ENCODE peak calls at places on chromosome 12, in five cellular contexts. One of them, this sample, is unnamed.

GRCh38 chr12:110171636-110172035 is 47.5 kb downstream of the IFT81 start:
- DNase-seq in MCF 10A: no peak
- DNase-seq in Peyer's patch: no peak
- DNase-seq in lower lobe of right lung: no peak
- DNase-seq in right lobe of liver: no peak
- DNase-seq in this sample: no peak

GRCh38 chr12:6632026-6632978 is 3.5 kb downstream of the LPAR5 start:
- DNase-seq in MCF 10A: no peak
- DNase-seq in Peyer's patch: peak; percentile 89
- DNase-seq in lower lobe of right lung: no peak
- DNase-seq in right lobe of liver: no peak
- DNase-seq in this sample: peak; percentile 77

GRCh38 chr12:96249196-96250118 is 55.3 kb downstream of the ELK3 start:
- DNase-seq in MCF 10A: no peak
- DNase-seq in Peyer's patch: no peak
- DNase-seq in lower lobe of right lung: no peak
- DNase-seq in right lobe of liver: no peak
- DNase-seq in this sample: no peak

GRCh38 chr12:55830601-55831406 is 1.4 kb upstream of the DNAJC14 start:
- DNase-seq in MCF 10A: no peak
- DNase-seq in Peyer's patch: peak; percentile 84
- DNase-seq in lower lobe of right lung: peak; percentile 79
- DNase-seq in right lobe of liver: peak; percentile 58
- DNase-seq in this sample: peak; percentile 60

GRCh38 chr12:116389990-116390655 is 112.6 kb upstream of the MED13L start:
- DNase-seq in MCF 10A: peak; percentile 99
- DNase-seq in Peyer's patch: no peak
- DNase-seq in lower lobe of right lung: no peak
- DNase-seq in right lobe of liver: no peak
- DNase-seq in this sample: no peak

GRCh38 chr12:52415870-52416750 is 10.0 kb upstream of the KRT82 start:
- DNase-seq in MCF 10A: peak; percentile 99
- DNase-seq in Peyer's patch: peak; percentile 55
- DNase-seq in lower lobe of right lung: no peak
- DNase-seq in right lobe of liver: no peak
- DNase-seq in this sample: no peak

GRCh38 chr12:56101045-56101444 is 3.3 kb upstream of the PA2G4 start:
- DNase-seq in MCF 10A: no peak
- DNase-seq in Peyer's patch: no peak
- DNase-seq in lower lobe of right lung: no peak
- DNase-seq in right lobe of liver: no peak
- DNase-seq in this sample: no peak

GRCh38 chr12:63978519-63978918 is 134.0 kb downstream of the SRGAP1 start:
- DNase-seq in MCF 10A: peak; percentile 87
- DNase-seq in Peyer's patch: no peak
- DNase-seq in lower lobe of right lung: no peak
- DNase-seq in right lobe of liver: no peak
- DNase-seq in this sample: no peak

GRCh38 chr12:101743724-101744472 is 4.6 kb upstream of the SYCP3 start:
- DNase-seq in MCF 10A: no peak
- DNase-seq in Peyer's patch: peak; percentile 89
- DNase-seq in lower lobe of right lung: no peak
- DNase-seq in right lobe of liver: no peak
- DNase-seq in this sample: peak; percentile 49

GRCh38 chr12:97308576-97309198 is 153.9 kb upstream of the RMST start:
- DNase-seq in MCF 10A: peak; percentile 57
- DNase-seq in Peyer's patch: no peak
- DNase-seq in lower lobe of right lung: no peak
- DNase-seq in right lobe of liver: no peak
- DNase-seq in this sample: peak; percentile 17

GRCh38 chr12:52713960-52714886 is 10.9 kb upstream of the KRT77 start:
- DNase-seq in MCF 10A: no peak
- DNase-seq in Peyer's patch: no peak
- DNase-seq in lower lobe of right lung: no peak
- DNase-seq in right lobe of liver: no peak
- DNase-seq in this sample: no peak

GRCh38 chr12:112447106-112447505 is 28.4 kb downstream of the PTPN11 start:
- DNase-seq in MCF 10A: no peak
- DNase-seq in Peyer's patch: no peak
- DNase-seq in lower lobe of right lung: no peak
- DNase-seq in right lobe of liver: no peak
- DNase-seq in this sample: no peak

GRCh38 chr12:90305379-90305778 is 596.7 kb upstream of the ATP2B1 start:
- DNase-seq in MCF 10A: no peak
- DNase-seq in Peyer's patch: no peak
- DNase-seq in lower lobe of right lung: no peak
- DNase-seq in right lobe of liver: no peak
- DNase-seq in this sample: no peak

GRCh38 chr12:26953447-26953846 is 15.2 kb downstream of the FGFR1OP2 start:
- DNase-seq in MCF 10A: no peak
- DNase-seq in Peyer's patch: no peak
- DNase-seq in lower lobe of right lung: peak; percentile 64
- DNase-seq in right lobe of liver: no peak
- DNase-seq in this sample: no peak

GRCh38 chr12:4432878-4433820 is 12.5 kb downstream of the FGF6 start:
- DNase-seq in MCF 10A: no peak
- DNase-seq in Peyer's patch: peak; percentile 22
- DNase-seq in lower lobe of right lung: no peak
- DNase-seq in right lobe of liver: no peak
- DNase-seq in this sample: no peak

GRCh38 chr12:27548301-27549199 is 24.5 kb downstream of the PPFIBP1 start:
- DNase-seq in MCF 10A: no peak
- DNase-seq in Peyer's patch: no peak
- DNase-seq in lower lobe of right lung: no peak
- DNase-seq in right lobe of liver: no peak
- DNase-seq in this sample: no peak

GRCh38 chr12:32248594-32249140 is 142.0 kb downstream of the BICD1 start:
- DNase-seq in MCF 10A: peak; percentile 8
- DNase-seq in Peyer's patch: no peak
- DNase-seq in lower lobe of right lung: no peak
- DNase-seq in right lobe of liver: no peak
- DNase-seq in this sample: no peak

GRCh38 chr12:28489256-28489655 is 299.0 kb downstream of the CCDC91 start:
- DNase-seq in MCF 10A: no peak
- DNase-seq in Peyer's patch: no peak
- DNase-seq in lower lobe of right lung: no peak
- DNase-seq in right lobe of liver: no peak
- DNase-seq in this sample: no peak

GRCh38 chr12:76621582-76622024 is 62.0 kb upstream of the OSBPL8 start:
- DNase-seq in MCF 10A: peak; percentile 83
- DNase-seq in Peyer's patch: peak; percentile 90
- DNase-seq in lower lobe of right lung: peak; percentile 54
- DNase-seq in right lobe of liver: peak; percentile 49
- DNase-seq in this sample: peak; percentile 63

GRCh38 chr12:108833355-108833733 is 24.0 kb downstream of the SSH1 start:
- DNase-seq in MCF 10A: peak; percentile 75
- DNase-seq in Peyer's patch: no peak
- DNase-seq in lower lobe of right lung: peak; percentile 64
- DNase-seq in right lobe of liver: no peak
- DNase-seq in this sample: no peak

GRCh38 chr12:75738486-75738885 is 227.1 kb upstream of the KRR1 start:
- DNase-seq in MCF 10A: no peak
- DNase-seq in Peyer's patch: no peak
- DNase-seq in lower lobe of right lung: no peak
- DNase-seq in right lobe of liver: no peak
- DNase-seq in this sample: peak; percentile 54

GRCh38 chr12:12350868-12351463 is 924 bp upstream of the MANSC1 start:
- DNase-seq in MCF 10A: no peak
- DNase-seq in Peyer's patch: peak; percentile 50
- DNase-seq in lower lobe of right lung: no peak
- DNase-seq in right lobe of liver: no peak
- DNase-seq in this sample: no peak

GRCh38 chr12:127822743-127823433 is 444.1 kb upstream of the TMEM132C start:
- DNase-seq in MCF 10A: no peak
- DNase-seq in Peyer's patch: no peak
- DNase-seq in lower lobe of right lung: no peak
- DNase-seq in right lobe of liver: no peak
- DNase-seq in this sample: no peak

GRCh38 chr12:131785763-131786330 is 42.3 kb upstream of the MMP17 start:
- DNase-seq in MCF 10A: no peak
- DNase-seq in Peyer's patch: no peak
- DNase-seq in lower lobe of right lung: no peak
- DNase-seq in right lobe of liver: no peak
- DNase-seq in this sample: no peak

GRCh38 chr12:46443594-46444263 is 71.2 kb upstream of the SLC38A2 start:
- DNase-seq in MCF 10A: no peak
- DNase-seq in Peyer's patch: no peak
- DNase-seq in lower lobe of right lung: no peak
- DNase-seq in right lobe of liver: no peak
- DNase-seq in this sample: no peak
- TF ChIP-seq CTCF in MCF 10A: no peak
- TF ChIP-seq CTCF in Peyer's patch: no peak
- TF ChIP-seq CTCF in lower lobe of right lung: no peak
- TF ChIP-seq CTCF in right lobe of liver: peak; percentile 37
- TF ChIP-seq CTCF in this sample: no peak

GRCh38 chr12:23093488-23093887 is 468.5 kb downstream of the ETNK1 start:
- DNase-seq in MCF 10A: no peak
- DNase-seq in Peyer's patch: no peak
- DNase-seq in lower lobe of right lung: no peak
- DNase-seq in right lobe of liver: no peak
- DNase-seq in this sample: no peak
- TF ChIP-seq CTCF in MCF 10A: no peak
- TF ChIP-seq CTCF in Peyer's patch: no peak
- TF ChIP-seq CTCF in lower lobe of right lung: no peak
- TF ChIP-seq CTCF in right lobe of liver: no peak
- TF ChIP-seq CTCF in this sample: no peak

GRCh38 chr12:54708836-54709235 is 60.7 kb upstream of the DCD start:
- DNase-seq in MCF 10A: no peak
- DNase-seq in Peyer's patch: no peak
- DNase-seq in lower lobe of right lung: no peak
- DNase-seq in right lobe of liver: no peak
- DNase-seq in this sample: no peak
- TF ChIP-seq CTCF in MCF 10A: no peak
- TF ChIP-seq CTCF in Peyer's patch: no peak
- TF ChIP-seq CTCF in lower lobe of right lung: no peak
- TF ChIP-seq CTCF in right lobe of liver: no peak
- TF ChIP-seq CTCF in this sample: no peak

GRCh38 chr12:114425031-114425626 is 19.2 kb upstream of the TBX5 start:
- DNase-seq in MCF 10A: peak; percentile 23
- DNase-seq in Peyer's patch: no peak
- DNase-seq in lower lobe of right lung: no peak
- DNase-seq in right lobe of liver: no peak
- DNase-seq in this sample: no peak
- TF ChIP-seq CTCF in MCF 10A: no peak
- TF ChIP-seq CTCF in Peyer's patch: no peak
- TF ChIP-seq CTCF in lower lobe of right lung: no peak
- TF ChIP-seq CTCF in right lobe of liver: no peak
- TF ChIP-seq CTCF in this sample: no peak

GRCh38 chr12:80411787-80412186 is 32.2 kb upstream of the PTPRQ start:
- DNase-seq in MCF 10A: no peak
- DNase-seq in Peyer's patch: no peak
- DNase-seq in lower lobe of right lung: no peak
- DNase-seq in right lobe of liver: no peak
- DNase-seq in this sample: no peak

GRCh38 chr12:80413462-80413861 is 30.6 kb upstream of the PTPRQ start:
- DNase-seq in MCF 10A: no peak
- DNase-seq in Peyer's patch: no peak
- DNase-seq in lower lobe of right lung: no peak
- DNase-seq in right lobe of liver: no peak
- DNase-seq in this sample: no peak

DNA sequence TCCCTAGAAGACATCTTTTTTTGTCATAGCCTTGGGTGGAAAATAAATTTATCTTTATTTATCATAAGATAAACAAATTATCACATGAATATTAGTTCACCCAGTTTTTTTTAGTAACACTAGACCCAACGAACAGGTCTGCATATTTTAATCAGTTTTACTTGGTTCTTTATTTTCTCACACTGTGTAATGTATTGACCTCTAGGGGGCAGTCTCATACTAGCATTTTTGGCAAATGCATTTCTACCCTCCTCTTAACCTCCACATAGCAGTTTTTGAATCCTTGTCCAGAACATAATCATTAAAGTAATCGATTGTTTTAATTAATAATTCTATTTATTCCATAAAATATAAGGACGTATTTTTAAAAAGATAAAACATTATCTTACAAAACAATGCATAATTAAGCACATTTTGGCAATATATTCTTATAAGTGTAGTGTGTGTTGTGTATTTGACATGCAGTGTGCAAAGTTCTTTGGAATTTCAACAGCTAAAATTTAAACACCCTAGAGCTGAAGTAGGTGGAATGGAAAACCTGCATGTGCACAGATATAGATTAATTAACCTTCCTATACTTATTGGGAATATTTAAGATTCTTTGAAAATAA is 31.6 kb upstream of the PTPRQ start:
- DNase-seq in MCF 10A: peak; percentile 66
- DNase-seq in Peyer's patch: no peak
- DNase-seq in lower lobe of right lung: no peak
- DNase-seq in right lobe of liver: no peak
- DNase-seq in this sample: peak; percentile 39
- TF ChIP-seq CTCF in MCF 10A: peak; percentile 66
- TF ChIP-seq CTCF in Peyer's patch: peak; percentile 59
- TF ChIP-seq CTCF in lower lobe of right lung: peak; percentile 80
- TF ChIP-seq CTCF in right lobe of liver: peak; percentile 65
- TF ChIP-seq CTCF in this sample: peak; percentile 78

This sample was measured in GM20000.